ENCODE peak calls at places on chromosome 20, in nine cellular contexts. T, U, Y, I, Q, V, W, E and X are unnamed samples.

GRCh38 chr20:57708694-57709673 is 831 bp downstream of the PMEPA1 start:
- DNase-seq in T (peak; percentile 72), U (no peak), Y (no peak), I (peak; percentile 24), Q (peak; percentile 33), V (peak; percentile 55), W (no peak), E (peak; percentile 39), X (no peak)

GRCh38 chr20:37378785-37379598 is 33.1 kb downstream of the SRC start:
- DNase-seq in T (peak; percentile 58), U (no peak), Y (no peak), I (no peak), Q (no peak), V (no peak), W (no peak), E (no peak), X (no peak)

GRCh38 chr20:31760457-31761240 is 21.6 kb downstream of the TPX2 start:
- DNase-seq in T (peak; percentile 48), U (no peak), Y (no peak), I (no peak), Q (no peak), V (no peak), W (no peak), E (no peak), X (no peak)

GRCh38 chr20:16049478-16050093 is 523.7 kb downstream of the KIF16B start:
- DNase-seq in T (no peak), U (no peak), Y (no peak), I (no peak), Q (no peak), V (peak; percentile 15), W (no peak), E (no peak), X (no peak)

GRCh38 chr20:11588875-11589274 is 328.8 kb upstream of the BTBD3 start:
- DNase-seq in T (no peak), U (no peak), Y (no peak), I (no peak), Q (no peak), V (no peak), W (no peak), E (no peak), X (no peak)

GRCh38 chr20:62882426-62882825 is 20.8 kb upstream of the TCFL5 start:
- DNase-seq in T (no peak), U (no peak), Y (no peak), I (no peak), Q (no peak), V (no peak), W (no peak), E (no peak), X (no peak)

GRCh38 chr20:48051810-48052491 is 266.7 kb upstream of the SULF2 start:
- DNase-seq in T (peak; percentile 67), U (no peak), Y (no peak), I (no peak), Q (no peak), V (no peak), W (no peak), E (no peak), X (no peak)

GRCh38 chr20:2899243-2899642 is 26.0 kb downstream of the PTPRA start:
- DNase-seq in T (no peak), U (no peak), Y (no peak), I (no peak), Q (no peak), V (no peak), W (no peak), E (no peak), X (no peak)

GRCh38 chr20:22808628-22809027 is 224.3 kb upstream of the FOXA2 start:
- DNase-seq in T (no peak), U (no peak), Y (no peak), I (no peak), Q (no peak), V (no peak), W (no peak), E (no peak), X (no peak)